ENCODE peak calls at places on chromosomes 5 and 9, in five cellular contexts. K is MM.1S, G is GM12878, H is HCT116, N is mammary epithelial cell. L is an unnamed sample.

GRCh38 chr5:110653231-110653970 is 73.1 kb downstream of the TMEM232 start:
- DNase-seq in G (no peak), K (no peak), N (no peak), H (no peak), L (no peak)

GRCh38 chr5:22560115-22560514 is 293.0 kb downstream of the CDH12 start:
- DNase-seq in K (no peak), G (no peak), N (peak), H (no peak), L (peak)

GRCh38 chr9:137357166-137357565 is 55.1 kb upstream of the NRARP start:
- DNase-seq in K (no peak), H (no peak), G (no peak), N (no peak), L (no peak)

GRCh38 chr5:87010736-87011135 is 256.9 kb upstream of the RASA1 start:
- DNase-seq in N (no peak), K (no peak), H (no peak), G (no peak), L (no peak)

GRCh38 chr9:131270171-131271015 is 5.9 kb downstream of the FAM78A start:
- DNase-seq in G (no peak), N (no peak), K (no peak), H (no peak), L (no peak)

GRCh38 chr5:104048231-104048630 is 485.6 kb upstream of the NUDT12 start:
- DNase-seq in H (no peak), G (no peak), K (peak), N (no peak), L (peak)

GRCh38 chr5:82314964-82315728 is 37.0 kb upstream of the RPS23 start:
- DNase-seq in H (no peak), K (no peak), N (no peak), G (no peak), L (peak)

GRCh38 chr5:91025956-91026355 is 357.2 kb downstream of the ARRDC3 start:
- DNase-seq in G (no peak), K (no peak), N (no peak), H (no peak), L (no peak)

GRCh38 chr5:172901012-172901780 is 58.0 kb upstream of the RPL26L1 start:
- DNase-seq in G (no peak), K (no peak), H (no peak), N (no peak), L (peak)

GRCh38 chr9:137880160-137880975 is 2.8 kb downstream of the CACNA1B start:
- DNase-seq in G (no peak), N (no peak), H (no peak), K (no peak), L (no peak)

GRCh38 chr9:92650839-92651621 is 18.9 kb downstream of the IPPK start:
- DNase-seq in K (no peak), G (no peak), N (no peak), H (no peak), L (peak)

GRCh38 chr5:168713051-168713450 is 133.9 kb upstream of the PANK3 start:
- DNase-seq in G (no peak), H (no peak), N (no peak), K (no peak), L (no peak)

GRCh38 chr9:133341369-133342082 is 5.5 kb upstream of the SURF6 start:
- DNase-seq in G (no peak), H (no peak), N (no peak), K (no peak), L (no peak)

GRCh38 chr9:4955836-4956235 is 29.2 kb upstream of the JAK2 start:
- DNase-seq in K (no peak), G (no peak), H (no peak), N (peak), L (no peak)

GRCh38 chr5:56278267-56278826 is 45.2 kb upstream of the ANKRD55 start:
- DNase-seq in H (no peak), K (no peak), N (no peak), G (no peak), L (peak)

GRCh38 chr5:56514246-56514645 is 281.1 kb upstream of the ANKRD55 start:
- DNase-seq in H (no peak), N (no peak), G (no peak), K (no peak), L (no peak)

GRCh38 chr9:112618385-112619001 is 99.4 kb downstream of the INIP start:
- DNase-seq in N (no peak), G (no peak), H (no peak), K (no peak), L (no peak)

GRCh38 chr9:2493578-2493977 is 128.0 kb upstream of the VLDLR start:
- DNase-seq in K (no peak), H (no peak), N (no peak), G (no peak), L (no peak)

GRCh38 chr9:127067603-127068220 is 54.7 kb downstream of the ANGPTL2 start:
- DNase-seq in H (peak), N (peak), K (peak), G (no peak), L (no peak)

GRCh38 chr5:93150311-93151012 is 430.6 kb downstream of the NR2F1-AS1 start:
- DNase-seq in H (no peak), N (no peak), K (no peak), G (no peak), L (no peak)

GRCh38 chr9:78298046-78298511 is 1.2 kb downstream of the PSAT1 start:
- DNase-seq in N (no peak), K (no peak), H (no peak), G (no peak), L (no peak)

GRCh38 chr5:151038292-151038745 is 17.9 kb downstream of the GPX3 start:
- DNase-seq in N (no peak), G (no peak), K (no peak), H (no peak), L (no peak)

GRCh38 chr5:42949348-42950090 is 90.6 kb downstream of the ANXA2R start:
- DNase-seq in K (peak), G (peak), H (no peak), N (no peak), L (peak)

GRCh38 chr9:132327537-132327936 is 27.2 kb downstream of the SETX start:
- DNase-seq in H (no peak), N (no peak), K (no peak), G (no peak), L (no peak)

GRCh38 chr5:120767171-120767820 is 303.2 kb downstream of the PRR16 start:
- DNase-seq in K (no peak), H (no peak), G (no peak), N (no peak), L (peak)

GRCh38 chr9:23663125-23663524 is 162.9 kb downstream of the ELAVL2 start:
- DNase-seq in G (no peak), H (no peak), N (no peak), K (no peak), L (no peak)

GRCh38 chr5:3891118-3891517 is 295.5 kb downstream of the IRX1 start:
- DNase-seq in G (no peak), H (no peak), K (no peak), N (no peak), L (no peak)

GRCh38 chr9:88993327-88993726 is 2.1 kb downstream of the S1PR3 start:
- DNase-seq in K (no peak), H (no peak), N (no peak), G (no peak), L (no peak)
- H3K9ac ChIP-seq in K (no peak), H (no peak), N (no peak), G (no peak), L (peak)

GRCh38 chr9:29211681-29212589 is 1638.7 kb upstream of the C9orf72 start:
- DNase-seq in G (no peak), H (no peak), N (peak), K (peak), L (no peak)
- TF ChIP-seq EZH2 in G (no peak), H (no peak), N (no peak), K (no peak), L (no peak)

DNA sequence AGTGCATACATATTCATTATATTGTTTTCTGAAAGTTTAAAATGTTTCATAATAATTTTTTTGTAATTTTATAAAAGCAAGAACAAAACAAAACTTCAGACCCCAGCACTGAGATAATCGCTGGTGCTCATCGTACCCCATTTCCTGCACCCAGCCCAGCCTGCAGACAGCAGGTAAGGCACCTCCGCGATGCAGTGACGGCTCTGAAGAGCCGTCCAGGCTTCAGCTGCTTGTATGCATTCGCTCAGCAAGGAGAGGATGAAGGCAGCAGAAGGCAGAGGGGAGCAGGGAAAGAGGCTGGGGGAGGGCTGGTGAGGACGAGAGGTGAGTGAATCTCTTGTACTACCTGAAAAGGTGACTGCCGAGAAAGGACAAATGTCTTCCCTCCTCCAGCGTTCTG is 153.5 kb downstream of the TTLL11 start:
- DNase-seq in N (no peak), H (no peak), K (no peak), G (no peak), L (no peak)
- H2AFZ ChIP-seq in N (no peak), H (no peak), K (no peak), G (no peak), L (no peak)

DNA sequence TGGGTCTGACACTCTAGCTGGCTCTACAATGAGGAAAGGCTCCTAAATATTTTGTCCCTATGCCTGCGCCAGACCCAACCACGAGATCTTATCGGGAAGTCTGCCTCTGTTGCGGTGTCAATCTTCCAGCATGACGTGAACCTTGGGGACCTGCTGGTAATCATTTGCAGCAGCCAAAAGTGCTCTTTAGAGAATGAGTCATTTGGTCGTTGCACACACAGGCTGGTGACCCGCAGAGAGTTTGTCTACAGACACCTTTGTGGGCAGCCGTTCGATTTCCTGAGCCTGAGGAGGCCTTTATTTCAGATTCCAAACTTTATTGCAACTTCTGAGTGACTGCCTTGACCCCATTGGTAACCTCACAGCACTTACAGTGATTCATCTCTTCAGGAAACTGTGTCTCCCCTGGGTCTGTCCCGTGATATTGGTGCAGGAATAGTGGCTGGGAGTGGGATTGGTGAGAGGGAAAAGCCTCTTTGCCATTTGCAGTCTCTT is 326.1 kb downstream of the NSG2 start:
- DNase-seq in G (no peak), H (peak), N (no peak), K (no peak), L (peak)
- H3K9ac ChIP-seq in G (no peak), H (no peak), N (no peak), K (no peak), L (peak)

GRCh38 chr9:109499061-109499630 is 1.0 kb upstream of the PTPN3 start:
- DNase-seq in G (no peak), H (no peak), N (no peak), K (no peak), L (no peak)
- TF ChIP-seq EZH2 in G (no peak), H (no peak), N (no peak), K (no peak), L (peak)

GRCh38 chr5:35198681-35199080 is 31.6 kb downstream of the PRLR start:
- DNase-seq in K (no peak), H (no peak), N (no peak), G (no peak), L (no peak)

GRCh38 chr5:35195472-35195852 is 34.8 kb downstream of the PRLR start:
- DNase-seq in N (no peak), G (no peak), K (no peak), H (no peak), L (no peak)

GRCh38 chr5:35197351-35197750 is 32.9 kb downstream of the PRLR start:
- DNase-seq in K (no peak), N (no peak), H (no peak), G (no peak), L (no peak)

GRCh38 chr5:35199886-35200285 is 30.4 kb downstream of the PRLR start:
- DNase-seq in N (no peak), K (no peak), H (no peak), G (no peak), L (no peak)

GRCh38 chr5:35198096-35198495 is 32.2 kb downstream of the PRLR start:
- DNase-seq in H (no peak), N (no peak), G (no peak), K (no peak), L (peak)
- H2AFZ ChIP-seq in H (no peak), N (no peak), G (no peak), K (no peak), L (no peak)

DNA sequence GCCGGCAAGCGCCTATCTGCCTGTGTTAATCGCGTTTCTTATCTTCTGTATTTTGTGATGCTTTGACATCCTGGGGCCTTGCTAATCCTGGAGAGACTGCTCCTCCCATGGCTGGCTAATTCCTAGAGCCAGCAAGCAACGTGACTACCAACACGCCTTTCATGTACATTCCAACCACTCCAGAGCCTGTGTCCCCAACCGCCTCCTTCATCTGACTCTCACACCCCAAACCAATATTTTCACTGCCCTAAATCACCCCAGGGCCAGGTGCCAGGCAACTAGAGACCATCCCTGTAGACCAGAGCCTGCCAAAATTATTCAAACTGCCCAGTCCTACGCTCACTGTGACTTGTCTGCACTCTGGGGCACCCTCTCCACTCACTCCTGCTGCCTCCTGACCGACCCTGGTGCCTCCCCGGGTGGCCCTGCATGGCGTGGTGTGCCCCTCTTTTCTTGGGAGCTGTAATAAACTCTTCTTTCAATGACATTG is 50.5 kb upstream of the COL5A1 start:
- DNase-seq in G (no peak), H (no peak), N (no peak), K (no peak), L (no peak)
- H3K9ac ChIP-seq in G (no peak), H (no peak), N (no peak), K (no peak), L (peak)

GRCh38 chr5:88063813-88064212 is 204.8 kb downstream of the TMEM161B start:
- DNase-seq in G (no peak), H (no peak), N (no peak), K (peak), L (no peak)
- TF ChIP-seq EZH2 in G (no peak), H (no peak), N (no peak), K (no peak), L (no peak)